ENCODE peak calls at places on chromosomes 7 and 10, in seven cellular contexts. K is HL-60, F is spleen, Y is SK-N-SH, G is H1, Z is prostate gland, T is GM23338. N is an unnamed sample.

GRCh38 chr10:15369642-15370211 is 1.4 kb downstream of the FAM171A1 start:
- DNase-seq in K (no peak), F (no peak), Y (peak), G (peak), Z (no peak), T (peak), N (peak)

GRCh38 chr10:99276848-99277486 is 41.3 kb upstream of the HPSE2 start:
- DNase-seq in K (no peak), F (no peak), Y (peak), G (no peak), Z (no peak), T (peak), N (no peak)

GRCh38 chr7:16813232-16813616 is 8.4 kb upstream of the AGR2 start:
- DNase-seq in K (peak), F (no peak), Y (no peak), G (no peak), Z (peak), T (no peak), N (no peak)

GRCh38 chr10:75531571-75532031 is 100.2 kb downstream of the LRMDA start:
- DNase-seq in K (peak), F (no peak), Y (no peak), G (no peak), Z (no peak), T (no peak), N (no peak)

GRCh38 chr10:1217237-1217587 is 161.0 kb downstream of the WDR37 start:
- DNase-seq in K (no peak), F (peak), Y (no peak), G (no peak), Z (no peak), T (no peak), N (no peak)

GRCh38 chr10:95864906-95865813 is 42.6 kb upstream of the CC2D2B start:
- DNase-seq in K (peak), F (no peak), Y (peak), G (no peak), Z (no peak), T (peak), N (peak)

GRCh38 chr7:36982749-36983148 is 258.5 kb upstream of the AOAH start:
- DNase-seq in K (no peak), F (no peak), Y (no peak), G (no peak), Z (no peak), T (no peak), N (no peak)

GRCh38 chr7:139773372-139773771 is 4.4 kb downstream of the HIPK2 start:
- DNase-seq in K (no peak), F (no peak), Y (no peak), G (no peak), Z (no peak), T (no peak), N (no peak)

GRCh38 chr7:102874166-102874829 is 38.5 kb upstream of the LRRC17 start:
- DNase-seq in K (no peak), F (no peak), Y (no peak), G (no peak), Z (no peak), T (no peak), N (no peak)

GRCh38 chr7:155947051-155947450 is 134.8 kb upstream of the SHH start:
- DNase-seq in K (no peak), F (no peak), Y (no peak), G (no peak), Z (no peak), T (no peak), N (no peak)

GRCh38 chr7:105916603-105917002 is 40.2 kb upstream of the ATXN7L1 start:
- DNase-seq in K (no peak), F (no peak), Y (no peak), G (no peak), Z (no peak), T (no peak), N (no peak)

GRCh38 chr7:51324206-51324884 is 7.7 kb upstream of the COBL start:
- DNase-seq in K (peak), F (no peak), Y (no peak), G (peak), Z (no peak), T (no peak), N (no peak)

GRCh38 chr10:35194471-35194870 is 67.8 kb downstream of the CREM start:
- DNase-seq in K (no peak), F (no peak), Y (no peak), G (no peak), Z (no peak), T (no peak), N (no peak)

GRCh38 chr10:33093362-33093761 is 135.3 kb upstream of the ITGB1 start:
- DNase-seq in K (no peak), F (no peak), Y (no peak), G (no peak), Z (no peak), T (no peak), N (no peak)

GRCh38 chr10:89275383-89275782 is 23.8 kb upstream of the LIPA start:
- DNase-seq in K (no peak), F (no peak), Y (no peak), G (no peak), Z (peak), T (no peak), N (no peak)

GRCh38 chr10:79003183-79004100 is 65.3 kb upstream of the ZMIZ1 start:
- DNase-seq in K (no peak), F (no peak), Y (peak), G (no peak), Z (no peak), T (no peak), N (no peak)
- TF ChIP-seq POLR2AphosphoS5 in K (no peak), F (no peak), Y (no peak), G (no peak), Z (no peak), T (no peak), N (no peak)

DNA sequence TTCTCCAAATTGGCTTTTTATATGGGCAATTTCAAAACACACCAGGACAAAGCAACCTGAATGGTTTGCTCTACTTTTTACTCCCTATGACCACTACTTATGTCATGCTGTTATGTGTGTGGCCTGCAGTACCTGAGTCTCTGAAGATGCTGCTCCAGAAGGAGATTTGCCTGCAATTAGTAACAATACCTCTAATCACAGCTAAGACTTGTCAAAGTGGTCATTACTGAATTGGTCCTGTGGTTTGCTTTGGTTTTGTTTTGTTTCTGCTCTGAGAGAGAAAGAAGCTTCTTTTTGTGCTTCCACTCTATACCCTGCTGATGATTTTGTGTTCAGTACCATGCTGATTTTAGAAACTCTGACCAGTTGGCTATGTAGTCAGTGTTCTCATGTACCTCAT is 25.5 kb downstream of the HGF start:
- DNase-seq in K (no peak), F (no peak), Y (no peak), G (no peak), Z (no peak), T (no peak), N (no peak)
- TF ChIP-seq POLR2AphosphoS5 in K (no peak), F (no peak), Y (no peak), G (no peak), Z (no peak), T (no peak), N (no peak)

GRCh38 chr7:158811461-158811860 is 17.8 kb downstream of the ESYT2 start:
- DNase-seq in K (peak), F (no peak), Y (no peak), G (no peak), Z (no peak), T (no peak), N (no peak)
- TF ChIP-seq POLR2AphosphoS5 in K (peak), F (no peak), Y (no peak), G (no peak), Z (no peak), T (no peak), N (peak)

GRCh38 chr10:11875499-11876281 is 52.5 kb downstream of the PROSER2 start:
- DNase-seq in K (no peak), F (peak), Y (no peak), G (no peak), Z (peak), T (peak), N (peak)
- TF ChIP-seq POLR2AphosphoS5 in K (no peak), F (peak), Y (no peak), G (no peak), Z (peak), T (no peak), N (no peak)

GRCh38 chr10:108384378-108384777 is 1219.9 kb upstream of the SORCS1 start:
- DNase-seq in K (no peak), F (no peak), Y (no peak), G (no peak), Z (no peak), T (no peak), N (no peak)
- TF ChIP-seq POLR2AphosphoS5 in K (no peak), F (no peak), Y (no peak), G (no peak), Z (no peak), T (no peak), N (no peak)

GRCh38 chr10:69797959-69798358 is 3.7 kb upstream of the COL13A1 start:
- DNase-seq in K (no peak), F (no peak), Y (no peak), G (no peak), Z (no peak), T (no peak), N (no peak)

GRCh38 chr10:69794673-69795072 is 7.0 kb upstream of the COL13A1 start:
- DNase-seq in K (no peak), F (no peak), Y (no peak), G (no peak), Z (no peak), T (no peak), N (no peak)

GRCh38 chr10:69791812-69792211 is 9.9 kb upstream of the COL13A1 start:
- DNase-seq in K (no peak), F (no peak), Y (no peak), G (no peak), Z (no peak), T (no peak), N (no peak)

GRCh38 chr10:69792361-69792760 is 9.3 kb upstream of the COL13A1 start:
- DNase-seq in K (no peak), F (no peak), Y (no peak), G (no peak), Z (no peak), T (no peak), N (no peak)

GRCh38 chr10:69795242-69795934 is 6.3 kb upstream of the COL13A1 start:
- DNase-seq in K (no peak), F (no peak), Y (no peak), G (no peak), Z (no peak), T (no peak), N (no peak)
- TF ChIP-seq POLR2AphosphoS5 in K (no peak), F (no peak), Y (no peak), G (no peak), Z (no peak), T (no peak), N (no peak)

GRCh38 chr10:48946891-48947500 is 7.4 kb upstream of the LRRC18 start:
- DNase-seq in K (no peak), F (no peak), Y (no peak), G (no peak), Z (no peak), T (no peak), N (no peak)

GRCh38 chr10:48947690-48948418 is 8.2 kb upstream of the LRRC18 start:
- DNase-seq in K (no peak), F (no peak), Y (no peak), G (no peak), Z (no peak), T (no peak), N (no peak)

GRCh38 chr10:48948631-48949030 is 9.0 kb upstream of the LRRC18 start:
- DNase-seq in K (no peak), F (no peak), Y (no peak), G (no peak), Z (no peak), T (no peak), N (no peak)

GRCh38 chr10:48957361-48957760 is 17.7 kb upstream of the LRRC18 start:
- DNase-seq in K (no peak), F (no peak), Y (no peak), G (no peak), Z (no peak), T (no peak), N (no peak)

GRCh38 chr10:48951707-48952106 is 12.1 kb upstream of the LRRC18 start:
- DNase-seq in K (no peak), F (no peak), Y (peak), G (no peak), Z (no peak), T (no peak), N (no peak)
- TF ChIP-seq POLR2AphosphoS5 in K (no peak), F (no peak), Y (no peak), G (no peak), Z (no peak), T (no peak), N (no peak)

GRCh38 chr7:5383314-5384098 is 40.1 kb downstream of the TNRC18 start:
- DNase-seq in K (no peak), F (no peak), Y (no peak), G (no peak), Z (no peak), T (no peak), N (no peak)

GRCh38 chr7:5380350-5381210 is 43.1 kb downstream of the TNRC18 start:
- DNase-seq in K (no peak), F (no peak), Y (no peak), G (no peak), Z (no peak), T (no peak), N (no peak)

GRCh38 chr7:5381211-5381772 is 42.3 kb downstream of the TNRC18 start:
- DNase-seq in K (no peak), F (no peak), Y (no peak), G (no peak), Z (no peak), T (no peak), N (no peak)

GRCh38 chr7:5384618-5385017 is 39.0 kb downstream of the TNRC18 start:
- DNase-seq in K (no peak), F (no peak), Y (no peak), G (no peak), Z (no peak), T (no peak), N (no peak)

DNA sequence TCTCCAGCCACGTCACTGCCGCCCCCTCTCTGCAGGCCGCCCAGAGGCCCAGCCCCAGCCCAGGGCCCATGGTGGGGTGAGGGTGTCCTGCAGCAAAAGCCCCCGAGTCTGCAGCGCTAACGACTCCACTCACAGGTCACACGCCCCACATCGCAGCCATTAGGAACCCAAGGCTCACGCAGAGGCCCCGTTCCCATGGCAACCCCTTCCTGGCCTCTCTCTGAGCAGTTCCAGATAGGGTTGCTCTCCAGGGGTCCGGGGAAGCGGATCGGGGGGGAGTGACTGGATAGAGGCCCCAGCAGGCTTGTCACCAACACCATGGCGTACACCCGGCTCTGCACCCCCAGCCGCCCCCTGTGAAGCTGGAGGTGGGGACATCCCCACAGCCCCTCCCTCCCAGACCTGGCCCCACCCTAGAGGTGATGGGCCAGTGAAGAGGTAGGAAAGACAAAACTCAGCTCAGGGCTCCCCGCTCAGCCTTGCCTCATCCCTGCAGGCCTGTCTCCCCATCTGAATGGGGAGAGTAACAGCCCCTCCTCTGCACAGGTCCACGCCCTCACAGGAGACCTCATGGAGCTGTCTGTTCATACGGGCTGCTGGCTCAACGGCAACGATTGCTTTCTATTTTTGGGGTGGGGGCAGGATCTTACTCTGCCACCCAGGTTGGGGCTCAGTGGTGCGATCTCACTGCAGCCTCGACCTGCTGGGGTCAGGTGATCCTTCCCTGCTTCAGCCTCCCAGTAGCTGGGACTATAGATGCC is 41.2 kb downstream of the TNRC18 start:
- DNase-seq in K (no peak), F (no peak), Y (peak), G (peak), Z (no peak), T (peak), N (no peak)
- TF ChIP-seq POLR2AphosphoS5 in K (no peak), F (no peak), Y (no peak), G (no peak), Z (no peak), T (no peak), N (no peak)

DNA sequence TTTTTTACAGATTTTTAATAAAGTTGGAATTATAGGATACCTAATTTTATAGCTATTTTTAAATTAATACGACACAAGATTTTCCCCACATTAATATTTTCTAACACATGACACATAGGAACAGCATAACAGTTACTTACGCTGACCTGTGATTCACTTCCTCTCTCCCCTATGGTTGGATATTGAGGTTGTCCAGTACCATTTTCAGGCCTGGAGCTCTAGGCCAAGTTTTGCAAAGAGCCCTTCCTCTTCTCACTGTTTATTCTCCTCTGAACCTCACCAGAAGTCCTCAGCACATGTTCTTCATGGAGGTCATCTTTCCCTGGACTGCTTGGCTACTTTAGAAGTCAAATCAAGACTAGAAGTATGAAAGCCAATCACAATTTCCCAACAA is 28.2 kb downstream of the LYZL1 start:
- DNase-seq in K (no peak), F (no peak), Y (no peak), G (no peak), Z (no peak), T (no peak), N (no peak)
- TF ChIP-seq POLR2AphosphoS5 in K (no peak), F (no peak), Y (no peak), G (no peak), Z (no peak), T (no peak), N (no peak)

GRCh38 chr7:22445871-22446270 is 54.1 kb downstream of the STEAP1B start:
- DNase-seq in K (no peak), F (no peak), Y (no peak), G (no peak), Z (no peak), T (no peak), N (no peak)

GRCh38 chr7:22443370-22444180 is 56.4 kb downstream of the STEAP1B start:
- DNase-seq in K (no peak), F (no peak), Y (no peak), G (no peak), Z (no peak), T (no peak), N (no peak)

GRCh38 chr7:22444181-22444966 is 55.6 kb downstream of the STEAP1B start:
- DNase-seq in K (no peak), F (no peak), Y (no peak), G (no peak), Z (peak), T (no peak), N (no peak)

GRCh38 chr7:22447008-22447407 is 53.0 kb downstream of the STEAP1B start:
- DNase-seq in K (no peak), F (no peak), Y (no peak), G (no peak), Z (no peak), T (no peak), N (no peak)

DNA sequence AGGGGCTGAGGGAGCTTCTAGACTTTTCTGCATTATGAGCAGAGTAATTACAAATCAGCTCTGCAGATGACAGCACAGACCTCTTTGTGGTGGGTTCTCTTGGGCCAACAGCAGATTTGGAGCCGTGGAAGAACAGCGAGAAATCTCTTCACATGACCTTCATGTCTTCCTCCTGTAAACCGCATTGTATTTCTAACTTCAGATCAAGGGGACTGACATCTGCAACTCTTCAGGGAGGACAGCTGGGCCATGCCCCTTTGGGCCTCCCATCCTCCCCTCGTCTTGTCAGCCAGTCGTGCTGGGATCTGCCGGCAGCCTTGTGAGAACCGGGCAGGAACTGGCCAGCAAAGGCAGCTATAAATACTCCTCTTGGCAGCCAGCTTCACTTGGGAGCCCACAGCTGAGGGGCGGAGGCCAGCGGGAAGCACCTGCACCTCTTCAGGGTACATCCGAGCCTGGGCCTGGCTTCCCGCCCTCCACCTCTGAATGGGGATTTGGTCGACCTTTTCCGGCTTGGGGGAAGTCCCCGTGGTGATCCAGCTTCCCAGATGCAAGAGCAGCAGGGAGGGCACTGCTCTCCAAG is 54.8 kb downstream of the STEAP1B start:
- DNase-seq in K (no peak), F (peak), Y (no peak), G (no peak), Z (peak), T (peak), N (peak)
- TF ChIP-seq POLR2AphosphoS5 in K (no peak), F (peak), Y (no peak), G (no peak), Z (peak), T (no peak), N (no peak)

N was measured in suprapubic skin.